ENCODE peak calls at places on chromosomes 13 and 19, in four cellular contexts. V is cardiac muscle cell, A is IMR-90, M is OCI-LY7. N is an unnamed sample.

GRCh38 chr13:73598021-73598712 is 536.0 kb downstream of the KLF12 start:
- DNase-seq in V (peak; percentile 22), A (peak; percentile 82), M (no peak), N (no peak)

GRCh38 chr19:41795031-41795461 is 1.3 kb upstream of the CEACAM3 start:
- DNase-seq in V (peak; percentile 41), A (peak; percentile 16), M (peak; percentile 73), N (no peak)

GRCh38 chr13:46492946-46493345 is 60.0 kb upstream of the LRCH1 start:
- DNase-seq in V (peak; percentile 71), A (peak; percentile 48), M (peak; percentile 63), N (no peak)

GRCh38 chr13:113421673-113422270 is 31.5 kb downstream of the ADPRHL1 start:
- DNase-seq in V (peak; percentile 65), A (peak; percentile 24), M (no peak), N (no peak)

GRCh38 chr19:34732548-34733255 is 1.3 kb upstream of the ZNF181 start:
- DNase-seq in V (no peak), A (no peak), M (peak; percentile 18), N (peak; percentile 13)

GRCh38 chr19:11797491-11797890 is 832 bp upstream of the ZNF491 start:
- DNase-seq in V (peak; percentile 94), A (peak; percentile 87), M (peak; percentile 90), N (peak; percentile 89)

GRCh38 chr19:31127132-31127967 is 221.9 kb downstream of the TSHZ3 start:
- DNase-seq in V (peak; percentile 65), A (peak; percentile 99), M (no peak), N (peak; percentile 33)

GRCh38 chr13:66837246-66837645 is 392.9 kb downstream of the PCDH9 start:
- DNase-seq in V (no peak), A (no peak), M (no peak), N (no peak)

DNA sequence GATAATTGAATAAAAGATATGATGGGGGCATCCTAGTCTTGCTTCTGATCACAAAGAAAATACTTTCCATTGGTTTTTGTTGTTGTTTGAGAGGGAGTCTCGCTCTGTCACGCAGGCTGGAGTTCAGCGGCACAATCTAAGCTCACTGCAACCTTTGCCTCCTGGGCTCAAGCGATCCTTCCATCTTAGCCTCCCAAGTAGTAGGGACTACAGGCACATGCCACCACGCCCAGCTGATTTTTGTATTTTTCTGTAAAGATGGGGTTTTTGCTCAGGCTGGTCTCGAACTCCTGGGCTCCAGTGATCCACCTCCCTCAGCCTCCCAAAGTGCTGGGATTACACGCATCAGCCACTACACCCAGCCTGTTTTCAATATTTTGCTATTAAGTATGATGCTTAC is 17.1 kb upstream of the PSMC4 start:
- DNase-seq in V (no peak), A (no peak), M (no peak), N (no peak)
- H3K4me3 ChIP-seq in V (no peak overlapping the region), A (no peak overlapping the region), M (peak overlapping the region; percentile 53), N (no peak overlapping the region)

GRCh38 chr19:43700368-43701015 is 15.4 kb upstream of the IRGC start:
- DNase-seq in V (peak; percentile 81), A (peak; percentile 84), M (no peak), N (peak; percentile 67)

GRCh38 chr19:43704002-43704705 is 11.7 kb upstream of the IRGC start:
- DNase-seq in V (no peak), A (no peak), M (no peak), N (no peak)

GRCh38 chr19:43695985-43696729 is 19.7 kb upstream of the IRGC start:
- DNase-seq in V (no peak), A (no peak), M (no peak), N (no peak)

GRCh38 chr19:43697295-43697694 is 18.6 kb upstream of the IRGC start:
- DNase-seq in V (no peak), A (no peak), M (no peak), N (no peak)

DNA sequence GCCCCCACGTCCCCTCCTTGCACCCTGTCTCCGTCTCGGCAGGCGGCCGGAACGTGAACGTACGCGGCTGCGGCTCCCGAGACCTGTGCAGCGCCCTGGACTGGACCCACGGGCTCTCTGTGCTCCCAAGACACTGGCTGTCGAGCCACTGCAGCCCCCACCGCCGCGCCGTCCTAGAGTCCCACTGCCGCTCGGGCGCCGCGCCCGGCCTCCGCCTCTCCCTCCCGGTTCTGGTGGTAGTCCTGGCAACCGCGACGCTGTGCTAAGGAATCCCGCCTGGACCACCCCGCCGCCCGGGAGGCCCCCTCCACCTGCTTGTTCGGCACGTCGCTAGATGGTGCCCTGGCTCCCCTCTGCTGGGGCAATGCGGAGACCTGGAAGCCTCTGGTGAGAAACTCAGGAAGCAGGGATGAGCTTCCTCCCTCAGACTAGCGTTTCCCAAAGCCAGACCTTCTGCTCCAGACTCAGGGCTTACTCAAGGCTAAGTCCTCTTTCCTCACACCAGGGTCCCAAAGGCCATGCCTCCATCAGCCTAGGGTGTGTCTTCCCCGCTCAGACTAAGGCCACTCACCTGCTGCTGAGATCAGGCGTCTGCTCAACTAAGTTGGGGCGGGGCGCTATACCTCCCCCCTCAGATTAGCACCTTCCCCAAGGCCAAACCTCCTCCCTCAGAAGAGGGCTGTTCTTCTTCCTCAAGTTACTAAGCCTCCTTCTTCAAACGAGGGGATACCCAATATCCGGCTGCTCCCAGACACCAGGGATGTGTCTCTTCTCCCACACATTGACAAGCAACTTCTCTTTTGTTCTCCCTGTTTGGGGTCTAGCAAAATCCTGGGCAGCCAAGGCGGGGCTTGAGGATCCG is 16.1 kb upstream of the IRGC start:
- DNase-seq in V (peak; percentile 46), A (peak; percentile 28), M (no peak), N (peak; percentile 55)
- H3K27ac ChIP-seq in V (no peak overlapping the region), A (peak overlapping the region; percentile 83), M (no peak overlapping the region), N (peak overlapping the region; percentile 83)

DNA sequence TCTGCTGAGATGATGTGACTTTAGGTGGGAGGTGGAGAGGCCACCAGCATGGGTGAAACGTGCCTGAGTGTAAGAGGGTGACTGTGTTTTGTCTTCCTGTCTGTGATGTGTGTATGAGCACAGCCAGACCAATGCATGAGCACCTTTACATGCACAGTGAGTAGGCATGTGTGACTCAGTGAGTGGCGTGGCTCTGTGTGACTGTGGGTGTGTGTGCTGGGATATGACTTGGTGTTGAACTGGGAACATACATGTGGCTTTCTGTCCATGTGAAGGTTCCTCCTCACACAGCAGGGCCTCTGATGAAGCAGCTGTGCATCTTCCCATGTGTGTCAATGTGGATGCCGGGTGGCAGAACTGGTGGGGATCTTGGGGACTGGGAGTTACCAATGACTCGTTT is 19.9 kb upstream of the LGALS13 start:
- DNase-seq in V (no peak), A (no peak), M (no peak), N (no peak)
- TF ChIP-seq CTCF in V (no peak), A (no peak), M (no peak), N (no peak)

GRCh38 chr13:99983401-99984133 is 2.0 kb downstream of the ZIC2 start:
- DNase-seq in V (no peak), A (no peak), M (no peak), N (no peak)
- H3K4me3 ChIP-seq in V (no peak overlapping the region), A (no peak overlapping the region), M (no peak overlapping the region), N (no peak overlapping the region)

N was measured in uterus.